ENCODE peak calls at places on chromosomes 11 and 22, in four cellular contexts. Z is GM23338, S is neural progenitor cell, L is SK-N-SH. N is an unnamed sample.

GRCh38 chr11:93969925-93970922 is 50.9 kb upstream of the HEPHL1 start:
- DNase-seq in Z (peak; percentile 8), S (peak; percentile 7), L (no peak), N (no peak)

GRCh38 chr11:117535870-117536411 is 208.3 kb downstream of the CEP164 start:
- DNase-seq in Z (no peak), S (no peak), L (no peak), N (no peak)

GRCh38 chr11:130899106-130899505 is 17.2 kb downstream of the SNX19 start:
- DNase-seq in Z (no peak), S (no peak), L (no peak), N (no peak)

GRCh38 chr22:49971232-49972162 is 10.9 kb downstream of the PIM3 start:
- DNase-seq in Z (peak; percentile 61), S (peak; percentile 64), L (peak; percentile 71), N (peak; percentile 63)

GRCh38 chr11:114081641-114082414 is 22.3 kb downstream of the ZBTB16 start:
- DNase-seq in Z (no peak), S (no peak), L (no peak), N (peak; percentile 46)

GRCh38 chr11:46675949-46676348 is 24.5 kb downstream of the ARHGAP1 start:
- DNase-seq in Z (no peak), S (no peak), L (no peak), N (no peak)

GRCh38 chr11:14980854-14981253 is 8.7 kb upstream of the CALCA start:
- DNase-seq in Z (no peak), S (no peak), L (no peak), N (peak; percentile 96)

GRCh38 chr11:120738516-120739046 is 227.0 kb downstream of the GRIK4 start:
- DNase-seq in Z (no peak), S (no peak), L (no peak), N (no peak)

GRCh38 chr22:21657020-21657360 is 8.8 kb upstream of the PPIL2 start:
- DNase-seq in Z (peak; percentile 85), S (no peak), L (no peak), N (no peak)

GRCh38 chr11:128544625-128545024 is 42.7 kb downstream of the ETS1 start:
- DNase-seq in Z (no peak), S (peak; percentile 55), L (no peak), N (peak; percentile 16)

GRCh38 chr22:19844423-19845368 is 10.0 kb downstream of the GNB1L start:
- DNase-seq in Z (no peak), S (no peak), L (peak; percentile 80), N (peak; percentile 96)

GRCh38 chr11:69866648-69867047 is 47.4 kb upstream of the FGF3 start:
- DNase-seq in Z (no peak), S (no peak), L (no peak), N (no peak)

GRCh38 chr22:21865041-21865440 is 2.4 kb downstream of the MAPK1 start:
- DNase-seq in Z (no peak), S (no peak), L (peak; percentile 54), N (peak; percentile 99)

GRCh38 chr22:45007946-45008852 is 1.6 kb downstream of the PHF21B start:
- DNase-seq in Z (peak; percentile 82), S (peak; percentile 89), L (peak; percentile 64), N (peak; percentile 18)

GRCh38 chr11:72736452-72737069 is 15.6 kb downstream of the ARAP1 start:
- DNase-seq in Z (no peak), S (no peak), L (no peak), N (peak; percentile 86)
- H3F3A ChIP-seq in Z (no peaks in the 10 kb centered on the region), S (no peaks in the 10 kb centered on the region), L (peaks cover 15% of the 10 kb centered on the region), N (peaks cover 25% of the 10 kb centered on the region)

GRCh38 chr22:35563211-35563610 is 22.6 kb downstream of the RASD2 start:
- DNase-seq in Z (peak; percentile 21), S (no peak), L (no peak), N (no peak)
- H3F3A ChIP-seq in Z (peaks cover 5% of the 10 kb centered on the region), S (no peaks in the 10 kb centered on the region), L (peaks cover 4% of the 10 kb centered on the region), N (peaks cover 23% of the 10 kb centered on the region)

DNA sequence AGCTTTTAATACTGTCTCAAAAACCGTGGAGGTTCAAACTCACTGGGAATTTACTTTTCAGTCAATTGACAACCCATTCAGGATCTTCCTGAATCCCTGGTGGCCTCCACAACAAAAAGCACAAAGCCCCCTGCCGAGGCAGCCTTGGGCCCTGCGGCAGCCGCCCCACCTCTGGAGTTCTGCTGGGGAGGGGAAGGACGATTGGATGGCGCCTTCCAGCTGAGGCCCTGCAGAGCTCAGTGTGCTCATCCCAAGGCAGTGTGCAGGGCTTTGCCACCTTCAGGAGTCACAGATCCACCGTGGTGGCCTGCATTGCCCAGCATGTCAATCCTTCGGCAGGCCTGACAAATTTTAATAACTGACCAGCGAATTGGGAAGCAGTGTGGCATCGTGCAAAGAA is 7.4 kb downstream of the ZFTA start:
- DNase-seq in Z (peak; percentile 84), S (peak; percentile 79), L (no peak), N (no peak)
- H3F3A ChIP-seq in Z (peaks cover 26% of the 10 kb centered on the region), S (peaks cover 96% of the 10 kb centered on the region), L (peaks cover 7% of the 10 kb centered on the region), N (peaks cover 28% of the 10 kb centered on the region)

GRCh38 chr11:119047205-119047604 is 9.8 kb downstream of the HYOU1 start:
- DNase-seq in Z (no peak), S (no peak), L (no peak), N (no peak)
- H3F3A ChIP-seq in Z (peaks cover 6% of the 10 kb centered on the region), S (peaks cover 14% of the 10 kb centered on the region), L (no peaks in the 10 kb centered on the region), N (peaks cover 21% of the 10 kb centered on the region)

GRCh38 chr11:62771144-62772021 is at the start of gene TAF6L:
- DNase-seq in Z (peak; percentile 99), S (peak; percentile 98), L (peak; percentile 98), N (peak; percentile 99)
- H3F3A ChIP-seq in Z (peaks cover 25% of the 10 kb centered on the region), S (peaks cover 41% of the 10 kb centered on the region), L (peaks cover 30% of the 10 kb centered on the region), N (peaks cover 20% of the 10 kb centered on the region)

GRCh38 chr11:13550761-13551160 is 55.0 kb upstream of the PTH start:
- DNase-seq in Z (no peak), S (no peak), L (no peak), N (no peak)
- H3F3A ChIP-seq in Z (no peaks in the 10 kb centered on the region), S (no peaks in the 10 kb centered on the region), L (no peaks in the 10 kb centered on the region), N (no peaks in the 10 kb centered on the region)

GRCh38 chr11:111362887-111363411 is 16.1 kb downstream of the POU2AF1 start:
- DNase-seq in Z (no peak), S (no peak), L (no peak), N (no peak)

GRCh38 chr11:111360150-111361043 is 18.7 kb downstream of the POU2AF1 start:
- DNase-seq in Z (no peak), S (no peak), L (no peak), N (no peak)

GRCh38 chr11:111363985-111364384 is 15.1 kb downstream of the POU2AF1 start:
- DNase-seq in Z (no peak), S (no peak), L (no peak), N (no peak)

GRCh38 chr11:111361082-111361801 is 17.8 kb downstream of the POU2AF1 start:
- DNase-seq in Z (no peak), S (no peak), L (peak; percentile 53), N (no peak)

GRCh38 chr11:111361874-111362273 is 17.2 kb downstream of the POU2AF1 start:
- DNase-seq in Z (no peak), S (no peak), L (no peak), N (peak; percentile 20)
- H3F3A ChIP-seq in Z (no peaks in the 10 kb centered on the region), S (no peaks in the 10 kb centered on the region), L (no peaks in the 10 kb centered on the region), N (no peaks in the 10 kb centered on the region)

DNA sequence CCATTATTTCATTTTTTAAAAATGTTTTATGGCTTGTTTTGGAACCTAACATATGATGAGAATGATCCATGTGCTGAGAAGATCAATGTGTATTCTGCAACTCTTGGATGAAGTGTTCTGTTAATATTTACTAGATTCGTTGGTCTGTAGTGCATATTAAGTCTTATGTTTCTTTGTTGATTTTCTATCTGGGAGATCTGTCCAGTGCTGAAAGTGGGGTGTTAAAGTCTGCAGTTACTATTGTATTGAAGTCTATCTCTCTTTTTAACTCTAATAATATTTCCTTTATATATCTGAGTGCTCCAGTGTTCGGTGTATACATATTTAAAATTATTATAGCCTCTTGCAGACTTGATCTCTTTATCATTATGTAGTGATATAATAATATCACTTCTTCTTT is 11.9 kb downstream of the PATE3 start:
- DNase-seq in Z (no peak), S (no peak), L (no peak), N (no peak)
- H3F3A ChIP-seq in Z (no peaks in the 10 kb centered on the region), S (no peaks in the 10 kb centered on the region), L (no peaks in the 10 kb centered on the region), N (no peaks in the 10 kb centered on the region)

GRCh38 chr11:98952110-98952509 is 68.6 kb upstream of the CNTN5 start:
- DNase-seq in Z (no peak), S (no peak), L (no peak), N (no peak)

DNA sequence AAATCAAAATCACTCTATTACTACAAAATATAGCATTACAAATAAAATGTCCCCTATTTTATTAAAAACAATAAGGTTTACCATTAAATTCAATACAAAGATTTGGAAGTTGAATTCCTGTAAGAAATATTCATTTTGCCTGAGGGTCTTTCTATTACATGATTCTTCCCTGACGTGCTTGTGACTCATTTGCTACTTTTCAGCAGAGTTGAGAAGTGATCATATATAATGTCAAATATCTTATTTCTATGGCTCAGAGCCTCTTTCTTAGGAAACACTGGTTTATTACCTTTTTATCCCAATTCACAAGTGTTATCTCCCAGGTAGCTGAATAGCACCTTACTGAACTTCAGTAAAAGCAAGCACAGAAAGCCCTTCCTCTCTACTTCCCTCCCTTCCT is 65.2 kb upstream of the CNTN5 start:
- DNase-seq in Z (no peak), S (no peak), L (no peak), N (no peak)
- H3F3A ChIP-seq in Z (no peaks in the 10 kb centered on the region), S (no peaks in the 10 kb centered on the region), L (no peaks in the 10 kb centered on the region), N (no peaks in the 10 kb centered on the region)

GRCh38 chr11:7300281-7300680 is 48.6 kb downstream of the SYT9 start:
- DNase-seq in Z (no peak), S (no peak), L (no peak), N (no peak)
- H3F3A ChIP-seq in Z (no peaks in the 10 kb centered on the region), S (no peaks in the 10 kb centered on the region), L (no peaks in the 10 kb centered on the region), N (no peaks in the 10 kb centered on the region)

N was measured in GM23248.